ENCODE peak calls at places on chromosomes 1 and 21, in eight cellular contexts. One of them, this sample, is unnamed.

GRCh38 chr1:35642472-35642955 is 1.2 kb upstream of the PSMB2 start:
- DNase-seq in Peyer's patch: no peak
- DNase-seq in tibial artery: no peak
- DNase-seq in DND-41: peak; percentile 26
- DNase-seq in SJSA1: no peak
- DNase-seq in prostate gland: no peak
- DNase-seq in AG04450: no peak
- DNase-seq in pancreas: no peak
- DNase-seq in this sample: no peak

GRCh38 chr1:160637821-160638539 is 8.9 kb downstream of the SLAMF1 start:
- DNase-seq in tibial artery: no peak
- DNase-seq in prostate gland: no peak
- DNase-seq in Peyer's patch: no peak
- DNase-seq in DND-41: peak; percentile 71
- DNase-seq in AG04450: no peak
- DNase-seq in SJSA1: no peak
- DNase-seq in pancreas: no peak
- DNase-seq in this sample: no peak

GRCh38 chr1:82646336-82646735 is 845.6 kb downstream of the ADGRL2 start:
- DNase-seq in pancreas: no peak
- DNase-seq in tibial artery: no peak
- DNase-seq in prostate gland: no peak
- DNase-seq in AG04450: no peak
- DNase-seq in Peyer's patch: no peak
- DNase-seq in SJSA1: no peak
- DNase-seq in DND-41: no peak
- DNase-seq in this sample: no peak

GRCh38 chr1:21295059-21295401 is 4.8 kb upstream of the ECE1 start:
- DNase-seq in prostate gland: no peak
- DNase-seq in AG04450: no peak
- DNase-seq in DND-41: no peak
- DNase-seq in pancreas: no peak
- DNase-seq in SJSA1: peak; percentile 35
- DNase-seq in tibial artery: no peak
- DNase-seq in Peyer's patch: no peak
- DNase-seq in this sample: no peak

GRCh38 chr1:216075339-216075738 is 347.9 kb downstream of the USH2A start:
- DNase-seq in AG04450: no peak
- DNase-seq in Peyer's patch: no peak
- DNase-seq in DND-41: no peak
- DNase-seq in prostate gland: no peak
- DNase-seq in SJSA1: no peak
- DNase-seq in tibial artery: no peak
- DNase-seq in pancreas: no peak
- DNase-seq in this sample: no peak

GRCh38 chr1:40825430-40825778 is 36.8 kb downstream of the CITED4 start:
- DNase-seq in DND-41: no peak
- DNase-seq in SJSA1: no peak
- DNase-seq in prostate gland: no peak
- DNase-seq in Peyer's patch: no peak
- DNase-seq in tibial artery: no peak
- DNase-seq in pancreas: peak; percentile 12
- DNase-seq in AG04450: no peak
- DNase-seq in this sample: peak; percentile 43

GRCh38 chr1:12772520-12772919 is 1.0 kb upstream of the PRAMEF12 start:
- DNase-seq in pancreas: no peak
- DNase-seq in SJSA1: no peak
- DNase-seq in tibial artery: no peak
- DNase-seq in DND-41: no peak
- DNase-seq in Peyer's patch: no peak
- DNase-seq in AG04450: no peak
- DNase-seq in prostate gland: no peak
- DNase-seq in this sample: no peak

GRCh38 chr1:97796716-97797115 is 124.1 kb downstream of the DPYD start:
- DNase-seq in SJSA1: no peak
- DNase-seq in pancreas: no peak
- DNase-seq in tibial artery: no peak
- DNase-seq in AG04450: no peak
- DNase-seq in prostate gland: no peak
- DNase-seq in Peyer's patch: no peak
- DNase-seq in DND-41: no peak
- DNase-seq in this sample: no peak

GRCh38 chr1:204369006-204369726 is 9.4 kb upstream of the PLEKHA6 start:
- DNase-seq in DND-41: no peak
- DNase-seq in Peyer's patch: no peak
- DNase-seq in tibial artery: no peak
- DNase-seq in SJSA1: no peak
- DNase-seq in pancreas: no peak
- DNase-seq in AG04450: no peak
- DNase-seq in prostate gland: no peak
- DNase-seq in this sample: no peak

GRCh38 chr1:197981546-197981945 is 64.4 kb downstream of the LHX9 start:
- DNase-seq in AG04450: no peak
- DNase-seq in prostate gland: no peak
- DNase-seq in pancreas: no peak
- DNase-seq in SJSA1: no peak
- DNase-seq in DND-41: no peak
- DNase-seq in Peyer's patch: no peak
- DNase-seq in tibial artery: no peak
- DNase-seq in this sample: no peak

GRCh38 chr1:210464519-210465039 is 135.9 kb downstream of the HHAT start:
- DNase-seq in prostate gland: no peak
- DNase-seq in pancreas: no peak
- DNase-seq in DND-41: no peak
- DNase-seq in AG04450: no peak
- DNase-seq in Peyer's patch: no peak
- DNase-seq in SJSA1: no peak
- DNase-seq in tibial artery: no peak
- DNase-seq in this sample: peak; percentile 75

GRCh38 chr1:243475966-243476365 is 220.1 kb downstream of the SDCCAG8 start:
- DNase-seq in prostate gland: no peak
- DNase-seq in Peyer's patch: no peak
- DNase-seq in tibial artery: no peak
- DNase-seq in DND-41: no peak
- DNase-seq in SJSA1: no peak
- DNase-seq in pancreas: no peak
- DNase-seq in AG04450: no peak
- DNase-seq in this sample: no peak

GRCh38 chr1:97832490-97832889 is 88.3 kb downstream of the DPYD start:
- DNase-seq in pancreas: no peak
- DNase-seq in SJSA1: no peak
- DNase-seq in AG04450: no peak
- DNase-seq in Peyer's patch: no peak
- DNase-seq in DND-41: no peak
- DNase-seq in prostate gland: no peak
- DNase-seq in tibial artery: no peak
- DNase-seq in this sample: no peak

GRCh38 chr1:19988269-19989006 is 9.0 kb upstream of the PLA2G2A start:
- DNase-seq in prostate gland: no peak
- DNase-seq in SJSA1: no peak
- DNase-seq in AG04450: no peak
- DNase-seq in DND-41: no peak
- DNase-seq in tibial artery: no peak
- DNase-seq in pancreas: no peak
- DNase-seq in Peyer's patch: no peak
- DNase-seq in this sample: no peak

GRCh38 chr1:19987719-19988118 is 8.3 kb upstream of the PLA2G2A start:
- DNase-seq in SJSA1: no peak
- DNase-seq in prostate gland: no peak
- DNase-seq in pancreas: no peak
- DNase-seq in Peyer's patch: no peak
- DNase-seq in DND-41: no peak
- DNase-seq in tibial artery: no peak
- DNase-seq in AG04450: no peak
- DNase-seq in this sample: no peak

GRCh38 chr1:19990703-19991102 is 11.3 kb upstream of the PLA2G2A start:
- DNase-seq in DND-41: no peak
- DNase-seq in SJSA1: no peak
- DNase-seq in prostate gland: no peak
- DNase-seq in pancreas: no peak
- DNase-seq in Peyer's patch: no peak
- DNase-seq in AG04450: no peak
- DNase-seq in tibial artery: no peak
- DNase-seq in this sample: no peak
- H3K9me3 ChIP-seq in DND-41: peaks cover 3% of the 10 kb centered on the region
- H3K9me3 ChIP-seq in SJSA1: no peaks in the 10 kb centered on the region
- H3K9me3 ChIP-seq in prostate gland: no peaks in the 10 kb centered on the region
- H3K9me3 ChIP-seq in pancreas: no peaks in the 10 kb centered on the region
- H3K9me3 ChIP-seq in Peyer's patch: peaks cover 3% of the 10 kb centered on the region
- H3K9me3 ChIP-seq in AG04450: no peaks in the 10 kb centered on the region
- H3K9me3 ChIP-seq in tibial artery: peaks cover 2% of the 10 kb centered on the region
- H3K9me3 ChIP-seq in this sample: no peaks in the 10 kb centered on the region

DNA sequence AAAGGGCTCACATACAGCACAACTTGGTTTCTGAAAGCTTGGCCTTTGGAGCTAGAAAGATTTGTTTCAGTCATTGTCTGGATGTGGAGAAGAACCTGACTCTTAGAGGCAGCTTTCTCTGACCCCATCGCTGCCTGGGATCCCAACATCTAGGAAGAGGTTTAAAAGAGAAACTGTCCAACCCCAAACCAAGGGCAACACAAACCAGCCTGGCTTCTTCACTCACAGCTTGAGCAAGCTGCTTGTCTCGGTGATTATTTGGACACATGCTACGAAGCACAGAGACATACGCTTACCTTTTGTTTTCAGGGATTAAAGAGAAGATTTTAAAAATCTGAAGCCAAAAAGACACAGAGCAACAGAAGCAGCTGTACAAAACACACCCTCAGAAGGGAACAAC is 109.8 kb downstream of the ETS2 start:
- DNase-seq in tibial artery: no peak
- DNase-seq in AG04450: no peak
- DNase-seq in pancreas: no peak
- DNase-seq in prostate gland: no peak
- DNase-seq in SJSA1: no peak
- DNase-seq in DND-41: no peak
- DNase-seq in Peyer's patch: peak; percentile 5
- DNase-seq in this sample: no peak
- H3K27ac ChIP-seq in tibial artery: no peak overlapping the region
- H3K27ac ChIP-seq in AG04450: no peak overlapping the region
- H3K27ac ChIP-seq in pancreas: no peak overlapping the region
- H3K27ac ChIP-seq in prostate gland: peak overlapping the region; percentile 69
- H3K27ac ChIP-seq in SJSA1: no peak overlapping the region
- H3K27ac ChIP-seq in DND-41: no peak overlapping the region
- H3K27ac ChIP-seq in Peyer's patch: peak overlapping the region; percentile 81
- H3K27ac ChIP-seq in this sample: no peak overlapping the region

GRCh38 chr21:38913120-38913975 is 107.6 kb downstream of the ETS2 start:
- DNase-seq in prostate gland: peak; percentile 87
- DNase-seq in SJSA1: peak; percentile 38
- DNase-seq in pancreas: peak; percentile 90
- DNase-seq in Peyer's patch: peak; percentile 94
- DNase-seq in DND-41: no peak
- DNase-seq in AG04450: peak; percentile 36
- DNase-seq in tibial artery: peak; percentile 84
- DNase-seq in this sample: peak; percentile 84
- H3K4me3 ChIP-seq in prostate gland: no peak overlapping the region
- H3K4me3 ChIP-seq in SJSA1: no peak overlapping the region
- H3K4me3 ChIP-seq in pancreas: no peak overlapping the region
- H3K4me3 ChIP-seq in Peyer's patch: peak overlapping the region; percentile 1
- H3K4me3 ChIP-seq in DND-41: no peak overlapping the region
- H3K4me3 ChIP-seq in AG04450: peak overlapping the region; percentile 27
- H3K4me3 ChIP-seq in tibial artery: peak overlapping the region; percentile 19
- H3K4me3 ChIP-seq in this sample: no peak overlapping the region

GRCh38 chr1:106047210-106047609 is 1009.3 kb upstream of the PRMT6 start:
- DNase-seq in AG04450: no peak
- DNase-seq in prostate gland: no peak
- DNase-seq in SJSA1: no peak
- DNase-seq in pancreas: no peak
- DNase-seq in Peyer's patch: no peak
- DNase-seq in tibial artery: no peak
- DNase-seq in DND-41: no peak
- DNase-seq in this sample: no peak
- H3K9me3 ChIP-seq in AG04450: peaks cover 3% of the 10 kb centered on the region
- H3K9me3 ChIP-seq in prostate gland: no peaks in the 10 kb centered on the region
- H3K9me3 ChIP-seq in SJSA1: no peaks in the 10 kb centered on the region
- H3K9me3 ChIP-seq in pancreas: no peaks in the 10 kb centered on the region
- H3K9me3 ChIP-seq in Peyer's patch: no peaks in the 10 kb centered on the region
- H3K9me3 ChIP-seq in tibial artery: no peaks in the 10 kb centered on the region
- H3K9me3 ChIP-seq in DND-41: no peaks in the 10 kb centered on the region
- H3K9me3 ChIP-seq in this sample: peaks cover 2% of the 10 kb centered on the region

DNA sequence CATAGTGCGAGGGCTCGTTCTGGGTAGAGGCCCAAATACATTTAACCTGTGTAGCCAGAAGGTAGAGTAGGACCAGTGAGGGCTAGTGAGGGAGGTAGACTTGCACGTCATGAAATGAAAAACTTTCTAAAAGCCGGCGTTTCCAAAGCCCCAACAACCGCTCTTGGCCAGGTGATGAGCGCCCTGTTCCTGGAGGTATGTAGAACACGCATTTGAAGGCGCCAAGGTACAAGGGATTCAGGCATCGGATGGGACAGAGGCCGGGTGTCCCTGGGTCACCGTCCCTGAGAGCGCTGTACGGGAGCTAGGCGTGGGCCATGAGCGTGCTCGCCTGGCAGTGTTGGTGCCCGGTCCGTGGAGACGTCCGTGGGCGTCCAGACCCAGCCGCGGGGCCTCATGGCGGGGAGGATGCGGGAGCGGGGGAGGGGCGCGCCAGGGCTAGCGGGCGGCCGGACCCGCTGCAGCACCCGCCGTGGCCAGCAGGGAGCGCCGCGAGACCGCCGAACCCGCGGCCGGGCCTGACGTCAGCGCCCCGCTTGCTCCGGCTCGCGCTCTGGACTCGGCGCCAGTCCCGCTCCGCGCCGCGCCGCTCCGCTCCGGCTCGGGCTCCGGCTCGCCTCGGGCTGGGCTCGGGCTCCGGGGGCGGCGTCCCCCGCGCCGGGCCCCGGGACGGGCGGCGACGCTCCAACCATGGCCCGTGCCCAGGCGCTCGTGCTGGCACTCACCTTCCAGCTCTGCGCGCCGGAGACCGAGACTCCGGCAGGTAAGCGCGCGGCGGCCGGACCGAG is at the start of gene PTPRU:
- DNase-seq in Peyer's patch: peak; percentile 90
- DNase-seq in DND-41: peak; percentile 74
- DNase-seq in AG04450: no peak
- DNase-seq in SJSA1: peak; percentile 62
- DNase-seq in prostate gland: peak; percentile 75
- DNase-seq in tibial artery: peak; percentile 83
- DNase-seq in pancreas: peak; percentile 90
- DNase-seq in this sample: peak; percentile 80
- H3K27ac ChIP-seq in Peyer's patch: no peak within 1 kb of the TSS
- H3K27ac ChIP-seq in DND-41: peak within 1 kb of the TSS; percentile 2
- H3K27ac ChIP-seq in AG04450: no peak within 1 kb of the TSS
- H3K27ac ChIP-seq in SJSA1: no peak within 1 kb of the TSS
- H3K27ac ChIP-seq in prostate gland: peak within 1 kb of the TSS; percentile 74
- H3K27ac ChIP-seq in tibial artery: peak within 1 kb of the TSS; percentile 73
- H3K27ac ChIP-seq in pancreas: peak within 1 kb of the TSS; percentile 50
- H3K27ac ChIP-seq in this sample: peak within 1 kb of the TSS; percentile 80